ENCODE peak calls at places on chromosomes 16 and 17, in six cellular contexts. T is CD4-positive, alpha-beta T cell; I is islet precursor cell; X is activated CD4-positive, alpha-beta T cell treated with anti-CD3 and anti-CD28 coated beads, Interleukin-2, amount 10 ng/mL, durations not matched to agents 7 days and 5 days; M is activated naive CD8-positive, alpha-beta T cell treated with anti-CD3 and anti-CD28 coated beads, Interleukin-2, amount 50 U/mL, for 16 hours; H is NCI-H187. R is an unnamed sample.

GRCh38 chr17:17783121-17783824 is 53.5 kb downstream of the SREBF1 start:
- DNase-seq in I (peak; percentile 94), X (peak; percentile 66), T (peak; percentile 66), H (peak; percentile 40), M (peak; percentile 23), R (no peak)

GRCh38 chr16:2084688-2085625 is 37.2 kb downstream of the TSC2 start:
- DNase-seq in T (no peak), H (no peak), X (no peak), I (no peak), M (no peak), R (no peak)

GRCh38 chr16:4813251-4814003 is 11.0 kb upstream of the ROGDI start:
- DNase-seq in T (no peak), M (no peak), X (no peak), H (no peak), I (peak; percentile 38), R (no peak)

GRCh38 chr16:8776193-8776592 is 21.2 kb downstream of the TMEM186 start:
- DNase-seq in M (no peak), I (peak; percentile 59), X (no peak), T (no peak), H (no peak), R (no peak)

GRCh38 chr16:17149904-17150483 is 320.8 kb downstream of the XYLT1 start:
- DNase-seq in H (no peak), M (no peak), X (no peak), T (no peak), I (no peak), R (no peak)

GRCh38 chr16:86044881-86045600 is 146.1 kb downstream of the IRF8 start:
- DNase-seq in M (peak; percentile 7), X (peak; percentile 47), I (no peak), H (no peak), T (peak; percentile 38), R (no peak)

GRCh38 chr16:15950167-15950854 is 895 bp downstream of the ABCC1 start:
- DNase-seq in X (peak; percentile 41), T (peak; percentile 36), I (peak; percentile 66), H (no peak), M (peak; percentile 12), R (no peak)

GRCh38 chr16:60204221-60204620 is 1470.1 kb upstream of the GOT2 start:
- DNase-seq in I (no peak), M (no peak), T (no peak), X (no peak), H (no peak), R (no peak)

GRCh38 chr16:6125483-6126259 is 1028.1 kb upstream of the EEF2KMT start:
- DNase-seq in I (no peak), X (no peak), H (no peak), T (no peak), M (no peak), R (no peak)

GRCh38 chr16:56388209-56388608 is 37.1 kb downstream of the AMFR start:
- DNase-seq in H (no peak), M (no peak), I (no peak), X (no peak), T (no peak), R (no peak)

GRCh38 chr17:57331423-57331822 is 75.1 kb downstream of the MSI2 start:
- DNase-seq in X (no peak), M (no peak), T (no peak), H (no peak), I (no peak), R (no peak)

GRCh38 chr17:32873114-32873513 is 3.8 kb downstream of the MYO1D start:
- DNase-seq in H (no peak), I (peak; percentile 76), X (no peak), T (no peak), M (no peak), R (no peak)

GRCh38 chr16:70665806-70666735 is 19.7 kb downstream of the IL34 start:
- DNase-seq in I (no peak), H (no peak), M (no peak), X (no peak), T (peak; percentile 25), R (no peak)

GRCh38 chr17:47335101-47335936 is 11.6 kb downstream of the EFCAB13 start:
- DNase-seq in H (no peak), T (no peak), M (no peak), X (no peak), I (no peak), R (no peak)

GRCh38 chr16:53984936-53985335 is 281.0 kb downstream of the FTO start:
- DNase-seq in I (no peak), X (no peak), T (no peak), M (no peak), H (no peak), R (no peak)

GRCh38 chr16:83609178-83609577 is 198.6 kb upstream of the HSBP1 start:
- DNase-seq in T (no peak), H (no peak), I (no peak), X (no peak), M (no peak), R (no peak)

GRCh38 chr17:82399030-82399429 is 19.1 kb upstream of the HEXD start:
- DNase-seq in T (no peak), M (no peak), X (no peak), I (no peak), H (no peak), R (no peak)

GRCh38 chr16:9976641-9977040 is 205.6 kb downstream of the GRIN2A start:
- DNase-seq in T (no peak), H (no peak), X (no peak), I (no peak), M (no peak), R (no peak)

GRCh38 chr16:89185062-89185751 is 13.7 kb downstream of the CDH15 start:
- DNase-seq in H (no peak), X (peak; percentile 54), I (no peak), T (no peak), M (no peak), R (no peak)

GRCh38 chr17:33873218-33873617 is 381.9 kb upstream of the CCL2 start:
- DNase-seq in I (peak; percentile 54), H (no peak), T (no peak), X (no peak), M (no peak), R (no peak)

GRCh38 chr17:57577751-57578607 is 167.1 kb downstream of the CCDC182 start:
- DNase-seq in H (peak; percentile 53), X (no peak), I (no peak), M (no peak), T (no peak), R (no peak)

GRCh38 chr17:30378191-30378796 is 433 bp upstream of the CPD start:
- DNase-seq in H (no peak), T (peak; percentile 62), I (no peak), M (no peak), X (peak; percentile 65), R (no peak)

GRCh38 chr17:66951605-66951953 is 12.9 kb upstream of the CACNG4 start:
- DNase-seq in H (no peak), I (peak; percentile 96), M (no peak), T (no peak), X (no peak), R (no peak)

GRCh38 chr17:63751806-63752205 is 10.2 kb upstream of the STRADA start:
- DNase-seq in X (peak; percentile 51), T (no peak), M (no peak), H (no peak), I (no peak), R (no peak)

GRCh38 chr17:32920293-32920692 is 7.7 kb upstream of the TMEM98 start:
- DNase-seq in T (no peak), M (no peak), I (peak; percentile 12), X (no peak), H (no peak), R (no peak)

GRCh38 chr16:88804173-88804551 is 573 bp downstream of the CDT1 start:
- DNase-seq in X (no peak), H (no peak), T (no peak), M (no peak), I (no peak), R (no peak)

R was measured in NCI-H1417 treated with DMSO at 0.1 percent for 48 hours.